ENCODE peak calls at places on chromosome 13, in four cellular contexts. H is mammary epithelial cell, S is small intestine, W is kidney epithelial cell. R is an unnamed sample.

GRCh38 chr13:41962994-41963393 is 2.1 kb upstream of the VWA8 start:
- DNase-seq in S (no peak), H (peak; percentile 97), W (no peak), R (no peak)

GRCh38 chr13:30995331-30995730 is 62.9 kb downstream of the TEX26 start:
- DNase-seq in H (no peak), W (no peak), S (no peak), R (no peak)

GRCh38 chr13:43787998-43788397 is 1.2 kb upstream of the ENOX1 start:
- DNase-seq in H (no peak), W (no peak), S (no peak), R (no peak)

GRCh38 chr13:40672310-40673060 is 6.0 kb upstream of the FOXO1 start:
- DNase-seq in W (no peak), H (peak; percentile 85), S (peak; percentile 49), R (no peak)

GRCh38 chr13:47175172-47175806 is 278.4 kb upstream of the HTR2A start:
- DNase-seq in S (no peak), H (peak; percentile 68), W (peak; percentile 52), R (no peak)

GRCh38 chr13:39417643-39418042 is 185.3 kb downstream of the LHFPL6 start:
- DNase-seq in W (peak; percentile 53), H (peak; percentile 21), S (no peak), R (no peak)

GRCh38 chr13:62887046-62887445 is 1471.4 kb upstream of the PCDH20 start:
- DNase-seq in W (no peak), H (no peak), S (no peak), R (no peak)

GRCh38 chr13:51614350-51614786 is 30.1 kb downstream of the WDFY2 start:
- DNase-seq in W (no peak), S (peak; percentile 37), H (no peak), R (peak; percentile 54)

GRCh38 chr13:36288794-36289391 is 8.7 kb downstream of the CCDC169 start:
- DNase-seq in S (no peak), H (no peak), W (no peak), R (no peak)

GRCh38 chr13:77898097-77898496 is 20.5 kb downstream of the EDNRB start:
- DNase-seq in H (no peak), W (peak; percentile 31), S (no peak), R (no peak)

GRCh38 chr13:106178816-106179215 is 356.6 kb downstream of the EFNB2 start:
- DNase-seq in H (no peak), W (no peak), S (no peak), R (no peak)

GRCh38 chr13:43846496-43846895 is 33.0 kb downstream of the CCDC122 start:
- DNase-seq in S (no peak), W (no peak), H (no peak), R (no peak)

GRCh38 chr13:33322965-33323668 is 37.6 kb upstream of the STARD13 start:
- DNase-seq in W (no peak), S (no peak), H (no peak), R (no peak)

GRCh38 chr13:94673841-94674240 is 38.5 kb downstream of the SOX21 start:
- DNase-seq in S (no peak), H (peak; percentile 27), W (no peak), R (no peak)

GRCh38 chr13:33789757-33790156 is 28.2 kb upstream of the RFC3 start:
- DNase-seq in H (no peak), W (no peak), S (no peak), R (no peak)

GRCh38 chr13:29969286-29969685 is 118.9 kb upstream of the UBL3 start:
- DNase-seq in S (no peak), H (peak; percentile 10), W (no peak), R (no peak)

GRCh38 chr13:98858206-98858605 is 105.7 kb upstream of the SLC15A1 start:
- DNase-seq in W (no peak), S (no peak), H (no peak), R (no peak)

GRCh38 chr13:29105779-29106178 is 285.6 kb downstream of the MTUS2 start:
- DNase-seq in S (no peak), H (no peak), W (no peak), R (no peak)

GRCh38 chr13:63198076-63198475 is 1782.4 kb upstream of the PCDH20 start:
- DNase-seq in S (no peak), H (no peak), W (no peak), R (no peak)

GRCh38 chr13:27496851-27497250 is 46.5 kb upstream of the MTIF3 start:
- DNase-seq in H (no peak), S (no peak), W (no peak), R (no peak)

GRCh38 chr13:48818495-48818961 is 157.2 kb upstream of the FNDC3A start:
- DNase-seq in W (peak; percentile 87), S (no peak), H (peak; percentile 87), R (no peak)

GRCh38 chr13:95212962-95213850 is 88.0 kb downstream of the ABCC4 start:
- DNase-seq in S (no peak), W (no peak), H (no peak), R (no peak)

GRCh38 chr13:29654807-29655547 is 59.5 kb upstream of the SLC7A1 start:
- DNase-seq in H (peak; percentile 66), W (no peak), S (no peak), R (no peak)

GRCh38 chr13:113393572-113394503 is 29.9 kb upstream of the GRTP1 start:
- DNase-seq in H (peak; percentile 54), W (no peak), S (peak; percentile 79), R (peak; percentile 69)

GRCh38 chr13:113387396-113387795 is 23.5 kb upstream of the GRTP1 start:
- DNase-seq in W (no peak), H (no peak), S (peak; percentile 86), R (no peak)

GRCh38 chr13:113390874-113391497 is 27.1 kb upstream of the GRTP1 start:
- DNase-seq in W (no peak), S (no peak), H (no peak), R (no peak)

GRCh38 chr13:113397606-113398425 is 33.9 kb upstream of the GRTP1 start:
- DNase-seq in W (no peak), S (no peak), H (no peak), R (no peak)

GRCh38 chr13:113393226-113393571 is 29.3 kb upstream of the GRTP1 start:
- DNase-seq in W (no peak), H (no peak), S (no peak), R (no peak)
- H3K4me3 ChIP-seq in W (peak overlapping the region; percentile 56), H (peak overlapping the region; percentile 58), S (peak overlapping the region; percentile 73), R (peak overlapping the region; percentile 70)

GRCh38 chr13:24053505-24054251 is 106.8 kb upstream of the SPATA13 start:
- DNase-seq in S (peak; percentile 90), W (peak; percentile 21), H (peak; percentile 74), R (peak; percentile 41)
- H3K4me3 ChIP-seq in S (no peak overlapping the region), W (no peak overlapping the region), H (no peak overlapping the region), R (no peak overlapping the region)

GRCh38 chr13:107576430-107576829 is 638.9 kb downstream of the LIG4 start:
- DNase-seq in W (no peak), H (no peak), S (no peak), R (no peak)

GRCh38 chr13:107573184-107573583 is 642.2 kb downstream of the LIG4 start:
- DNase-seq in W (no peak), S (no peak), H (no peak), R (no peak)

GRCh38 chr13:107574517-107575215 is 640.7 kb downstream of the LIG4 start:
- DNase-seq in S (no peak), W (no peak), H (no peak), R (no peak)
- H3K4me3 ChIP-seq in S (no peak overlapping the region), W (no peak overlapping the region), H (no peak overlapping the region), R (no peak overlapping the region)

GRCh38 chr13:25172303-25172630 is 179 bp upstream of the AMER2 start:
- DNase-seq in S (no peak), H (no peak), W (no peak), R (no peak)
- H3K4me3 ChIP-seq in S (no peak overlapping the region), H (no peak overlapping the region), W (no peak overlapping the region), R (no peak overlapping the region)

GRCh38 chr13:59441596-59442280 is 722.0 kb downstream of the DIAPH3 start:
- DNase-seq in H (no peak), W (no peak), S (no peak), R (no peak)

GRCh38 chr13:59435024-59435423 is 728.7 kb downstream of the DIAPH3 start:
- DNase-seq in S (no peak), W (no peak), H (no peak), R (no peak)

GRCh38 chr13:59439776-59440428 is 723.8 kb downstream of the DIAPH3 start:
- DNase-seq in W (no peak), S (no peak), H (no peak), R (no peak)

GRCh38 chr13:59442461-59442860 is 721.3 kb downstream of the DIAPH3 start:
- DNase-seq in W (no peak), S (no peak), H (no peak), R (no peak)

GRCh38 chr13:59437902-59438301 is 725.8 kb downstream of the DIAPH3 start:
- DNase-seq in W (no peak), H (no peak), S (no peak), R (no peak)
- H3K4me3 ChIP-seq in W (no peak overlapping the region), H (no peak overlapping the region), S (no peak overlapping the region), R (no peak overlapping the region)

DNA sequence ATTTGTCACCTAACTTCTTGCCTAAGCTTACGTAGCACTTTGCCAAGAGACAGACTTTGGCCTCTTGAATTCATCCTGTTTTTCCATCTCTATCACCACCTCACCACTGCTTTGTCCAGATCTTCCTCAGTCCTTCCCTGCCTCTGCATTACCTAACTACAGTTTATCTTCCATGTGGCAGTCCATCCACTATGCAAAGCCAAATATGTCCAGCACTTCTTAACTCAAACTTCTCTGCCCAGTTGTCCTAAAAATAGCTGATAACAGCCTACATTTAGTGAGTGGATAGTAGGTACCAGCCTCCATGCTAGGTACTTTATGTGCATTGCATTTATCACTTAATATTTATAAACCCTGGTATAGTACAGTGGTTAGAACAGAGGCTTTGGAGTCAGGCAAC is 111.4 kb downstream of the ZAR1L start:
- DNase-seq in S (no peak), W (no peak), H (no peak), R (no peak)
- H3K4me3 ChIP-seq in S (no peak overlapping the region), W (no peak overlapping the region), H (no peak overlapping the region), R (no peak overlapping the region)

GRCh38 chr13:109155301-109155761 is 525.9 kb downstream of the MYO16 start:
- DNase-seq in W (no peak), H (peak; percentile 14), S (no peak), R (no peak)

GRCh38 chr13:109154546-109154945 is 525.1 kb downstream of the MYO16 start:
- DNase-seq in S (no peak), W (no peak), H (no peak), R (no peak)

GRCh38 chr13:109158383-109158782 is 529.0 kb downstream of the MYO16 start:
- DNase-seq in W (no peak), S (no peak), H (peak; percentile 26), R (no peak)

GRCh38 chr13:109157275-109157674 is 527.9 kb downstream of the MYO16 start:
- DNase-seq in W (no peak), S (no peak), H (peak; percentile 8), R (no peak)

DNA sequence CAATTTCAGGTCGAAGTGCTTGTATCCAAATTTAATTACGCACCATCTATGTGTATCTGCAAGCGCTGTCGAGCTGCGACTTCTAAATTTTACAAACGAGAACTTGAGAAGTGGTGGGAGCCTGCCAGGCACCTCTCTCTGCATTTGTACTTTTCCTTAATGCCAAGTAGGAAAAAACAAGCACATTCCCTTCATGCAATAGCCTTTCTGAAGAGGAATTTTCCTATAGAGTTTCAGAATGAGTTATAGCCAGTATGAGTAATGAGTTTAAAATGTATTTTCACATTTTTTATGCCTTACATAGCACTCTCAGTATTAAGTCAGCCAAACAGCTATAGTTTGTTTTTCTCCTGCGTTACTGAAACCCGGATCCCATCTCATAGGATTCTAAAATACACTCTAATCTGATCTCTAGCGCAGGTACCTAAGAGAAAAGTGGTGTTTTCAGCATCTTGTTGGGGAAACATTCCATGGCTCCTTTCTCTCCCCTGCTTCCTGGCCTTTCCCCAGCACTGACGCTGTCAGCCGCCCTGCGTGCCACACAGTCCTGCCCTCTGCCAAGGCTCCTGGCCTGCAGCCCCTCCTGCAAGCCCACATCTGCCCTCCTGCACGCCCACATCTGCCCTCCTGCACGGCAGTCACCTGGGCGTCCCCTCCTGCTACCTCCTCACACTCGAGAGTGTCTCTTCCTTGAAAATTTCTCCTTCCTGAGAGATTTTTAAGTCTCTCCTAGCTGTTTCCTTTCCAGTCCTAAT is 526.9 kb downstream of the MYO16 start:
- DNase-seq in H (peak; percentile 84), W (peak; percentile 50), S (no peak), R (no peak)
- H3K4me3 ChIP-seq in H (peak overlapping the region; percentile 33), W (no peak overlapping the region), S (no peak overlapping the region), R (no peak overlapping the region)

R was measured in CD4-positive, CD25-positive, alpha-beta regulatory T cell.